ENCODE peak calls at places on chromosomes 13 and 19, in ten cellular contexts. One of them, this sample, is unnamed.

GRCh38 chr19:53945441-53945840 is 17.3 kb upstream of the CACNG8 start:
- DNase-seq in adrenal gland: no peak
- DNase-seq in neural progenitor cell: peak
- DNase-seq in caudate nucleus: no peak
- DNase-seq in uterus: no peak
- DNase-seq in thoracic aorta: no peak
- DNase-seq in aorta: peak
- DNase-seq in neuronal stem cell: no peak
- DNase-seq in fibroblast of lung: no peak
- DNase-seq in left ventricle myocardium inferior: no peak
- DNase-seq in this sample: no peak

GRCh38 chr19:49106648-49107135 is 7.5 kb upstream of the LIN7B start:
- DNase-seq in adrenal gland: peak
- DNase-seq in neural progenitor cell: peak
- DNase-seq in caudate nucleus: peak
- DNase-seq in uterus: no peak
- DNase-seq in thoracic aorta: no peak
- DNase-seq in aorta: no peak
- DNase-seq in neuronal stem cell: peak
- DNase-seq in fibroblast of lung: peak
- DNase-seq in left ventricle myocardium inferior: peak
- DNase-seq in this sample: no peak

GRCh38 chr13:87878706-87879105 is 207.5 kb downstream of the SLITRK5 start:
- DNase-seq in adrenal gland: no peak
- DNase-seq in neural progenitor cell: no peak
- DNase-seq in caudate nucleus: no peak
- DNase-seq in uterus: no peak
- DNase-seq in thoracic aorta: no peak
- DNase-seq in aorta: no peak
- DNase-seq in neuronal stem cell: no peak
- DNase-seq in fibroblast of lung: no peak
- DNase-seq in left ventricle myocardium inferior: no peak
- DNase-seq in this sample: no peak

GRCh38 chr13:77521194-77521593 is 14.3 kb upstream of the SCEL start:
- DNase-seq in adrenal gland: no peak
- DNase-seq in neural progenitor cell: no peak
- DNase-seq in caudate nucleus: no peak
- DNase-seq in uterus: no peak
- DNase-seq in thoracic aorta: no peak
- DNase-seq in aorta: no peak
- DNase-seq in neuronal stem cell: no peak
- DNase-seq in fibroblast of lung: no peak
- DNase-seq in left ventricle myocardium inferior: no peak
- DNase-seq in this sample: peak

GRCh38 chr13:101406787-101407186 is 9.5 kb downstream of the NALCN start:
- DNase-seq in adrenal gland: no peak
- DNase-seq in neural progenitor cell: no peak
- DNase-seq in caudate nucleus: no peak
- DNase-seq in uterus: no peak
- DNase-seq in thoracic aorta: no peak
- DNase-seq in aorta: no peak
- DNase-seq in neuronal stem cell: no peak
- DNase-seq in fibroblast of lung: no peak
- DNase-seq in left ventricle myocardium inferior: no peak
- DNase-seq in this sample: no peak

GRCh38 chr19:19548915-19549537 is 11.0 kb downstream of the CILP2 start:
- DNase-seq in adrenal gland: no peak
- DNase-seq in neural progenitor cell: no peak
- DNase-seq in caudate nucleus: no peak
- DNase-seq in uterus: no peak
- DNase-seq in thoracic aorta: no peak
- DNase-seq in aorta: no peak
- DNase-seq in neuronal stem cell: no peak
- DNase-seq in fibroblast of lung: no peak
- DNase-seq in left ventricle myocardium inferior: no peak
- DNase-seq in this sample: no peak

GRCh38 chr19:57406516-57407123 is 4.3 kb upstream of the ZNF17 start:
- DNase-seq in adrenal gland: peak
- DNase-seq in neural progenitor cell: peak
- DNase-seq in caudate nucleus: peak
- DNase-seq in uterus: no peak
- DNase-seq in thoracic aorta: no peak
- DNase-seq in aorta: peak
- DNase-seq in neuronal stem cell: peak
- DNase-seq in fibroblast of lung: peak
- DNase-seq in left ventricle myocardium inferior: peak
- DNase-seq in this sample: no peak

GRCh38 chr13:27339299-27339698 is 68.7 kb downstream of the RASL11A start:
- DNase-seq in adrenal gland: peak
- DNase-seq in neural progenitor cell: peak
- DNase-seq in caudate nucleus: no peak
- DNase-seq in uterus: no peak
- DNase-seq in thoracic aorta: no peak
- DNase-seq in aorta: no peak
- DNase-seq in neuronal stem cell: no peak
- DNase-seq in fibroblast of lung: peak
- DNase-seq in left ventricle myocardium inferior: no peak
- DNase-seq in this sample: no peak

GRCh38 chr13:31223640-31224039 is 23.9 kb downstream of the B3GLCT start:
- DNase-seq in adrenal gland: peak
- DNase-seq in neural progenitor cell: no peak
- DNase-seq in caudate nucleus: no peak
- DNase-seq in uterus: no peak
- DNase-seq in thoracic aorta: no peak
- DNase-seq in aorta: no peak
- DNase-seq in neuronal stem cell: no peak
- DNase-seq in fibroblast of lung: no peak
- DNase-seq in left ventricle myocardium inferior: no peak
- DNase-seq in this sample: no peak

GRCh38 chr19:29537181-29537580 is 11.4 kb downstream of the VSTM2B start:
- DNase-seq in adrenal gland: no peak
- DNase-seq in neural progenitor cell: no peak
- DNase-seq in caudate nucleus: no peak
- DNase-seq in uterus: no peak
- DNase-seq in thoracic aorta: no peak
- DNase-seq in aorta: peak
- DNase-seq in neuronal stem cell: no peak
- DNase-seq in fibroblast of lung: no peak
- DNase-seq in left ventricle myocardium inferior: no peak
- DNase-seq in this sample: no peak

GRCh38 chr19:7152568-7152967 is 83.1 kb downstream of the ZNF557 start:
- DNase-seq in adrenal gland: no peak
- DNase-seq in neural progenitor cell: peak
- DNase-seq in caudate nucleus: no peak
- DNase-seq in uterus: no peak
- DNase-seq in thoracic aorta: no peak
- DNase-seq in aorta: peak
- DNase-seq in neuronal stem cell: no peak
- DNase-seq in fibroblast of lung: no peak
- DNase-seq in left ventricle myocardium inferior: no peak
- DNase-seq in this sample: no peak

DNA sequence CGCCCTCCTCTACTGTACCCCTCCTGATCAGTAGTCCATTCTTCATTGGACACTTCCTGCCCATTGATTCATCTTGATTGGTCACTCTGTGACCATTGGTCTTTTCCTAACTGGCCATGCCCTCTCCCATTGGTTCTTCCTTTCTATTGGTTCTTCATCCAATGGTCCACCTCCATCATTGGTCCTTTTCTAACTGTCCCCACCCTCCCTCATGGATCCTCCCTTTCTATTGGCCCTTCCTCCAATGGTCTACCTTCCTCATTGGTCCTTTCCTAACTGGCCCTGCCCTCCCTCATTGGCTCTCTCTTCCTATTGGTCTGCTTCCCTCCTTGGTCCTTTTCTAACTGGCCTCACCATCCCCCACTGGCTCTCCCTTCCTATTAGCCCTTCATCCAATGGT is 7.1 kb downstream of the KLK6 start:
- DNase-seq in adrenal gland: no peak
- DNase-seq in neural progenitor cell: no peak
- DNase-seq in caudate nucleus: no peak
- DNase-seq in uterus: no peak
- DNase-seq in thoracic aorta: no peak
- DNase-seq in aorta: no peak
- DNase-seq in neuronal stem cell: no peak
- DNase-seq in fibroblast of lung: no peak
- DNase-seq in left ventricle myocardium inferior: no peak
- DNase-seq in this sample: no peak
- H3K27ac ChIP-seq in adrenal gland: no peak
- H3K27ac ChIP-seq in neural progenitor cell: no peak
- H3K27ac ChIP-seq in caudate nucleus: no peak
- H3K27ac ChIP-seq in uterus: no peak
- H3K27ac ChIP-seq in thoracic aorta: no peak
- H3K27ac ChIP-seq in aorta: no peak
- H3K27ac ChIP-seq in neuronal stem cell: no peak
- H3K27ac ChIP-seq in fibroblast of lung: no peak
- H3K27ac ChIP-seq in left ventricle myocardium inferior: no peak
- H3K27ac ChIP-seq in this sample: no peak

GRCh38 chr19:46491975-46492682 is 3.5 kb downstream of the PNMA8B start:
- DNase-seq in adrenal gland: peak
- DNase-seq in neural progenitor cell: no peak
- DNase-seq in caudate nucleus: no peak
- DNase-seq in uterus: no peak
- DNase-seq in thoracic aorta: no peak
- DNase-seq in aorta: peak
- DNase-seq in neuronal stem cell: no peak
- DNase-seq in fibroblast of lung: no peak
- DNase-seq in left ventricle myocardium inferior: no peak
- DNase-seq in this sample: no peak

GRCh38 chr19:46494115-46494935 is 1.3 kb downstream of the PNMA8B start:
- DNase-seq in adrenal gland: no peak
- DNase-seq in neural progenitor cell: peak
- DNase-seq in caudate nucleus: no peak
- DNase-seq in uterus: no peak
- DNase-seq in thoracic aorta: no peak
- DNase-seq in aorta: peak
- DNase-seq in neuronal stem cell: no peak
- DNase-seq in fibroblast of lung: no peak
- DNase-seq in left ventricle myocardium inferior: no peak
- DNase-seq in this sample: no peak

GRCh38 chr19:46490774-46491173 is 4.9 kb downstream of the PNMA8B start:
- DNase-seq in adrenal gland: no peak
- DNase-seq in neural progenitor cell: no peak
- DNase-seq in caudate nucleus: no peak
- DNase-seq in uterus: no peak
- DNase-seq in thoracic aorta: no peak
- DNase-seq in aorta: peak
- DNase-seq in neuronal stem cell: no peak
- DNase-seq in fibroblast of lung: no peak
- DNase-seq in left ventricle myocardium inferior: no peak
- DNase-seq in this sample: no peak

GRCh38 chr19:46493236-46494114 is 2.2 kb downstream of the PNMA8B start:
- DNase-seq in adrenal gland: peak
- DNase-seq in neural progenitor cell: peak
- DNase-seq in caudate nucleus: no peak
- DNase-seq in uterus: no peak
- DNase-seq in thoracic aorta: no peak
- DNase-seq in aorta: peak
- DNase-seq in neuronal stem cell: no peak
- DNase-seq in fibroblast of lung: no peak
- DNase-seq in left ventricle myocardium inferior: peak
- DNase-seq in this sample: no peak

GRCh38 chr19:46492841-46493235 is 2.8 kb downstream of the PNMA8B start:
- DNase-seq in adrenal gland: peak
- DNase-seq in neural progenitor cell: peak
- DNase-seq in caudate nucleus: no peak
- DNase-seq in uterus: no peak
- DNase-seq in thoracic aorta: no peak
- DNase-seq in aorta: no peak
- DNase-seq in neuronal stem cell: no peak
- DNase-seq in fibroblast of lung: no peak
- DNase-seq in left ventricle myocardium inferior: no peak
- DNase-seq in this sample: no peak
- H3K27ac ChIP-seq in adrenal gland: peak
- H3K27ac ChIP-seq in neural progenitor cell: no peak
- H3K27ac ChIP-seq in caudate nucleus: peak
- H3K27ac ChIP-seq in uterus: peak
- H3K27ac ChIP-seq in thoracic aorta: peak
- H3K27ac ChIP-seq in aorta: no peak
- H3K27ac ChIP-seq in neuronal stem cell: no peak
- H3K27ac ChIP-seq in fibroblast of lung: no peak
- H3K27ac ChIP-seq in left ventricle myocardium inferior: peak
- H3K27ac ChIP-seq in this sample: no peak

GRCh38 chr13:44523176-44524017 is 52.7 kb downstream of the TSC22D1 start:
- DNase-seq in adrenal gland: peak
- DNase-seq in neural progenitor cell: no peak
- DNase-seq in caudate nucleus: no peak
- DNase-seq in uterus: no peak
- DNase-seq in thoracic aorta: no peak
- DNase-seq in aorta: no peak
- DNase-seq in neuronal stem cell: no peak
- DNase-seq in fibroblast of lung: peak
- DNase-seq in left ventricle myocardium inferior: no peak
- DNase-seq in this sample: peak
- H3K27ac ChIP-seq in adrenal gland: no peak
- H3K27ac ChIP-seq in neural progenitor cell: no peak
- H3K27ac ChIP-seq in caudate nucleus: no peak
- H3K27ac ChIP-seq in uterus: no peak
- H3K27ac ChIP-seq in thoracic aorta: peak
- H3K27ac ChIP-seq in aorta: no peak
- H3K27ac ChIP-seq in neuronal stem cell: no peak
- H3K27ac ChIP-seq in fibroblast of lung: peak
- H3K27ac ChIP-seq in left ventricle myocardium inferior: no peak
- H3K27ac ChIP-seq in this sample: peak

GRCh38 chr19:10923503-10924076 is 4.8 kb downstream of the YIPF2 start:
- DNase-seq in adrenal gland: no peak
- DNase-seq in neural progenitor cell: no peak
- DNase-seq in caudate nucleus: no peak
- DNase-seq in uterus: no peak
- DNase-seq in thoracic aorta: no peak
- DNase-seq in aorta: no peak
- DNase-seq in neuronal stem cell: no peak
- DNase-seq in fibroblast of lung: no peak
- DNase-seq in left ventricle myocardium inferior: no peak
- DNase-seq in this sample: no peak

GRCh38 chr19:10928563-10929401 is at the start of the genes TIMM29 and YIPF2:
- DNase-seq in adrenal gland: peak
- DNase-seq in neural progenitor cell: peak
- DNase-seq in caudate nucleus: peak
- DNase-seq in uterus: peak
- DNase-seq in thoracic aorta: peak
- DNase-seq in aorta: peak
- DNase-seq in neuronal stem cell: peak
- DNase-seq in fibroblast of lung: peak
- DNase-seq in left ventricle myocardium inferior: peak
- DNase-seq in this sample: peak

GRCh38 chr19:10927691-10928562 is 512 bp downstream of the YIPF2 start:
- DNase-seq in adrenal gland: no peak
- DNase-seq in neural progenitor cell: no peak
- DNase-seq in caudate nucleus: no peak
- DNase-seq in uterus: no peak
- DNase-seq in thoracic aorta: no peak
- DNase-seq in aorta: no peak
- DNase-seq in neuronal stem cell: no peak
- DNase-seq in fibroblast of lung: no peak
- DNase-seq in left ventricle myocardium inferior: no peak
- DNase-seq in this sample: no peak

GRCh38 chr19:10924597-10924996 is 3.8 kb downstream of the YIPF2 start:
- DNase-seq in adrenal gland: no peak
- DNase-seq in neural progenitor cell: no peak
- DNase-seq in caudate nucleus: no peak
- DNase-seq in uterus: no peak
- DNase-seq in thoracic aorta: no peak
- DNase-seq in aorta: no peak
- DNase-seq in neuronal stem cell: no peak
- DNase-seq in fibroblast of lung: no peak
- DNase-seq in left ventricle myocardium inferior: no peak
- DNase-seq in this sample: no peak

GRCh38 chr19:10929402-10929794 is 787 bp downstream of the TIMM29 start:
- DNase-seq in adrenal gland: no peak
- DNase-seq in neural progenitor cell: peak
- DNase-seq in caudate nucleus: no peak
- DNase-seq in uterus: no peak
- DNase-seq in thoracic aorta: no peak
- DNase-seq in aorta: no peak
- DNase-seq in neuronal stem cell: no peak
- DNase-seq in fibroblast of lung: no peak
- DNase-seq in left ventricle myocardium inferior: no peak
- DNase-seq in this sample: no peak
- H3K27ac ChIP-seq in adrenal gland: peak
- H3K27ac ChIP-seq in neural progenitor cell: no peak
- H3K27ac ChIP-seq in caudate nucleus: no peak
- H3K27ac ChIP-seq in uterus: peak
- H3K27ac ChIP-seq in thoracic aorta: peak
- H3K27ac ChIP-seq in aorta: peak
- H3K27ac ChIP-seq in neuronal stem cell: no peak
- H3K27ac ChIP-seq in fibroblast of lung: no peak
- H3K27ac ChIP-seq in left ventricle myocardium inferior: peak
- H3K27ac ChIP-seq in this sample: peak